ENCODE peak calls at places on chromosome 20, in ten cellular contexts. One of them, this sample, is unnamed.
A peak's percentile ranks its signal among the peaks of the same experiment; 100 is the strongest.

GRCh38 chr20:60138263-60139127 is 180.3 kb downstream of the CDH26 start:
- DNase-seq in GF-D8: no peak
- DNase-seq in activated T-helper 9 cell treated with anti-CD3 and anti-CD28 coated beads, Interleukin-2, amount 50 U/mL, for 16 hours: peak; percentile 13
- DNase-seq in HS-27A: peak; percentile 7
- DNase-seq in astrocyte of the spinal cord: peak; percentile 26
- DNase-seq in activated CD8-positive, alpha-beta T cell treated with anti-CD3 and anti-CD28 coated beads, Interleukin-2, amount 10 ng/mL, durations not matched to agents 7 days and 5 days: peak; percentile 32
- DNase-seq in heart right ventricle: peak; percentile 55
- DNase-seq in fibroblast of the aortic adventitia: no peak
- DNase-seq in A549: no peak
- DNase-seq in iPS DF 6.9: no peak
- DNase-seq in this sample: no peak

GRCh38 chr20:64137598-64138031 is 26.6 kb upstream of the MYT1 start:
- DNase-seq in GF-D8: no peak
- DNase-seq in activated T-helper 9 cell treated with anti-CD3 and anti-CD28 coated beads, Interleukin-2, amount 50 U/mL, for 16 hours: no peak
- DNase-seq in HS-27A: no peak
- DNase-seq in astrocyte of the spinal cord: no peak
- DNase-seq in activated CD8-positive, alpha-beta T cell treated with anti-CD3 and anti-CD28 coated beads, Interleukin-2, amount 10 ng/mL, durations not matched to agents 7 days and 5 days: no peak
- DNase-seq in heart right ventricle: no peak
- DNase-seq in fibroblast of the aortic adventitia: no peak
- DNase-seq in A549: no peak
- DNase-seq in iPS DF 6.9: no peak
- DNase-seq in this sample: no peak

GRCh38 chr20:53866787-53867740 is 203.3 kb downstream of the BCAS1 start:
- DNase-seq in GF-D8: no peak
- DNase-seq in activated T-helper 9 cell treated with anti-CD3 and anti-CD28 coated beads, Interleukin-2, amount 50 U/mL, for 16 hours: no peak
- DNase-seq in HS-27A: no peak
- DNase-seq in astrocyte of the spinal cord: peak; percentile 18
- DNase-seq in activated CD8-positive, alpha-beta T cell treated with anti-CD3 and anti-CD28 coated beads, Interleukin-2, amount 10 ng/mL, durations not matched to agents 7 days and 5 days: no peak
- DNase-seq in heart right ventricle: no peak
- DNase-seq in fibroblast of the aortic adventitia: peak; percentile 27
- DNase-seq in A549: no peak
- DNase-seq in iPS DF 6.9: no peak
- DNase-seq in this sample: no peak

GRCh38 chr20:5171074-5171789 is 44.4 kb downstream of the CDS2 start:
- DNase-seq in GF-D8: no peak
- DNase-seq in activated T-helper 9 cell treated with anti-CD3 and anti-CD28 coated beads, Interleukin-2, amount 50 U/mL, for 16 hours: no peak
- DNase-seq in HS-27A: no peak
- DNase-seq in astrocyte of the spinal cord: peak; percentile 35
- DNase-seq in activated CD8-positive, alpha-beta T cell treated with anti-CD3 and anti-CD28 coated beads, Interleukin-2, amount 10 ng/mL, durations not matched to agents 7 days and 5 days: no peak
- DNase-seq in heart right ventricle: peak; percentile 67
- DNase-seq in fibroblast of the aortic adventitia: no peak
- DNase-seq in A549: no peak
- DNase-seq in iPS DF 6.9: no peak
- DNase-seq in this sample: no peak

GRCh38 chr20:37378785-37379598 is 33.1 kb downstream of the SRC start:
- DNase-seq in GF-D8: no peak
- DNase-seq in activated T-helper 9 cell treated with anti-CD3 and anti-CD28 coated beads, Interleukin-2, amount 50 U/mL, for 16 hours: no peak
- DNase-seq in HS-27A: no peak
- DNase-seq in astrocyte of the spinal cord: peak; percentile 38
- DNase-seq in activated CD8-positive, alpha-beta T cell treated with anti-CD3 and anti-CD28 coated beads, Interleukin-2, amount 10 ng/mL, durations not matched to agents 7 days and 5 days: no peak
- DNase-seq in heart right ventricle: no peak
- DNase-seq in fibroblast of the aortic adventitia: peak; percentile 47
- DNase-seq in A549: peak; percentile 55
- DNase-seq in iPS DF 6.9: no peak
- DNase-seq in this sample: no peak

GRCh38 chr20:5191829-5192569 is 65.2 kb downstream of the CDS2 start:
- DNase-seq in GF-D8: peak; percentile 47
- DNase-seq in activated T-helper 9 cell treated with anti-CD3 and anti-CD28 coated beads, Interleukin-2, amount 50 U/mL, for 16 hours: no peak
- DNase-seq in HS-27A: peak; percentile 41
- DNase-seq in astrocyte of the spinal cord: peak; percentile 77
- DNase-seq in activated CD8-positive, alpha-beta T cell treated with anti-CD3 and anti-CD28 coated beads, Interleukin-2, amount 10 ng/mL, durations not matched to agents 7 days and 5 days: peak; percentile 62
- DNase-seq in heart right ventricle: no peak
- DNase-seq in fibroblast of the aortic adventitia: peak; percentile 90
- DNase-seq in A549: peak; percentile 89
- DNase-seq in iPS DF 6.9: no peak
- DNase-seq in this sample: no peak

GRCh38 chr20:24948939-24949679 is at the start of gene CST7:
- DNase-seq in GF-D8: peak; percentile 99
- DNase-seq in activated T-helper 9 cell treated with anti-CD3 and anti-CD28 coated beads, Interleukin-2, amount 50 U/mL, for 16 hours: peak; percentile 78
- DNase-seq in HS-27A: no peak
- DNase-seq in astrocyte of the spinal cord: no peak
- DNase-seq in activated CD8-positive, alpha-beta T cell treated with anti-CD3 and anti-CD28 coated beads, Interleukin-2, amount 10 ng/mL, durations not matched to agents 7 days and 5 days: peak; percentile 93
- DNase-seq in heart right ventricle: peak; percentile 39
- DNase-seq in fibroblast of the aortic adventitia: no peak
- DNase-seq in A549: no peak
- DNase-seq in iPS DF 6.9: no peak
- DNase-seq in this sample: no peak

GRCh38 chr20:51659491-51660050 is 108.6 kb downstream of the ATP9A start:
- DNase-seq in GF-D8: no peak
- DNase-seq in activated T-helper 9 cell treated with anti-CD3 and anti-CD28 coated beads, Interleukin-2, amount 50 U/mL, for 16 hours: no peak
- DNase-seq in HS-27A: no peak
- DNase-seq in astrocyte of the spinal cord: no peak
- DNase-seq in activated CD8-positive, alpha-beta T cell treated with anti-CD3 and anti-CD28 coated beads, Interleukin-2, amount 10 ng/mL, durations not matched to agents 7 days and 5 days: no peak
- DNase-seq in heart right ventricle: no peak
- DNase-seq in fibroblast of the aortic adventitia: no peak
- DNase-seq in A549: no peak
- DNase-seq in iPS DF 6.9: no peak
- DNase-seq in this sample: peak; percentile 70

GRCh38 chr20:10271470-10272219 is 53.0 kb downstream of the SNAP25 start:
- DNase-seq in GF-D8: no peak
- DNase-seq in activated T-helper 9 cell treated with anti-CD3 and anti-CD28 coated beads, Interleukin-2, amount 50 U/mL, for 16 hours: no peak
- DNase-seq in HS-27A: no peak
- DNase-seq in astrocyte of the spinal cord: peak; percentile 22
- DNase-seq in activated CD8-positive, alpha-beta T cell treated with anti-CD3 and anti-CD28 coated beads, Interleukin-2, amount 10 ng/mL, durations not matched to agents 7 days and 5 days: no peak
- DNase-seq in heart right ventricle: no peak
- DNase-seq in fibroblast of the aortic adventitia: no peak
- DNase-seq in A549: no peak
- DNase-seq in iPS DF 6.9: no peak
- DNase-seq in this sample: no peak

GRCh38 chr20:61801857-61802442 is 263.7 kb downstream of the TAF4 start:
- DNase-seq in GF-D8: no peak
- DNase-seq in activated T-helper 9 cell treated with anti-CD3 and anti-CD28 coated beads, Interleukin-2, amount 50 U/mL, for 16 hours: no peak
- DNase-seq in HS-27A: no peak
- DNase-seq in astrocyte of the spinal cord: no peak
- DNase-seq in activated CD8-positive, alpha-beta T cell treated with anti-CD3 and anti-CD28 coated beads, Interleukin-2, amount 10 ng/mL, durations not matched to agents 7 days and 5 days: no peak
- DNase-seq in heart right ventricle: no peak
- DNase-seq in fibroblast of the aortic adventitia: no peak
- DNase-seq in A549: no peak
- DNase-seq in iPS DF 6.9: no peak
- DNase-seq in this sample: no peak

GRCh38 chr20:49559411-49560081 is 8.4 kb downstream of the PTGIS start:
- DNase-seq in GF-D8: no peak
- DNase-seq in activated T-helper 9 cell treated with anti-CD3 and anti-CD28 coated beads, Interleukin-2, amount 50 U/mL, for 16 hours: no peak
- DNase-seq in HS-27A: no peak
- DNase-seq in astrocyte of the spinal cord: no peak
- DNase-seq in activated CD8-positive, alpha-beta T cell treated with anti-CD3 and anti-CD28 coated beads, Interleukin-2, amount 10 ng/mL, durations not matched to agents 7 days and 5 days: no peak
- DNase-seq in heart right ventricle: no peak
- DNase-seq in fibroblast of the aortic adventitia: peak; percentile 100
- DNase-seq in A549: no peak
- DNase-seq in iPS DF 6.9: no peak
- DNase-seq in this sample: no peak

GRCh38 chr20:64098471-64099013 is 8.8 kb downstream of the NPBWR2 start:
- DNase-seq in GF-D8: no peak
- DNase-seq in activated T-helper 9 cell treated with anti-CD3 and anti-CD28 coated beads, Interleukin-2, amount 50 U/mL, for 16 hours: no peak
- DNase-seq in HS-27A: no peak
- DNase-seq in astrocyte of the spinal cord: no peak
- DNase-seq in activated CD8-positive, alpha-beta T cell treated with anti-CD3 and anti-CD28 coated beads, Interleukin-2, amount 10 ng/mL, durations not matched to agents 7 days and 5 days: no peak
- DNase-seq in heart right ventricle: no peak
- DNase-seq in fibroblast of the aortic adventitia: no peak
- DNase-seq in A549: no peak
- DNase-seq in iPS DF 6.9: no peak
- DNase-seq in this sample: no peak

GRCh38 chr20:41085606-41086005 is 51.7 kb upstream of the PLCG1 start:
- DNase-seq in GF-D8: no peak
- DNase-seq in activated T-helper 9 cell treated with anti-CD3 and anti-CD28 coated beads, Interleukin-2, amount 50 U/mL, for 16 hours: no peak
- DNase-seq in HS-27A: no peak
- DNase-seq in astrocyte of the spinal cord: no peak
- DNase-seq in activated CD8-positive, alpha-beta T cell treated with anti-CD3 and anti-CD28 coated beads, Interleukin-2, amount 10 ng/mL, durations not matched to agents 7 days and 5 days: no peak
- DNase-seq in heart right ventricle: no peak
- DNase-seq in fibroblast of the aortic adventitia: no peak
- DNase-seq in A549: no peak
- DNase-seq in iPS DF 6.9: no peak
- DNase-seq in this sample: no peak

GRCh38 chr20:49445176-49445575 is 37.3 kb downstream of the KCNB1 start:
- DNase-seq in GF-D8: no peak
- DNase-seq in activated T-helper 9 cell treated with anti-CD3 and anti-CD28 coated beads, Interleukin-2, amount 50 U/mL, for 16 hours: no peak
- DNase-seq in HS-27A: no peak
- DNase-seq in astrocyte of the spinal cord: no peak
- DNase-seq in activated CD8-positive, alpha-beta T cell treated with anti-CD3 and anti-CD28 coated beads, Interleukin-2, amount 10 ng/mL, durations not matched to agents 7 days and 5 days: no peak
- DNase-seq in heart right ventricle: no peak
- DNase-seq in fibroblast of the aortic adventitia: peak; percentile 28
- DNase-seq in A549: no peak
- DNase-seq in iPS DF 6.9: no peak
- DNase-seq in this sample: no peak

GRCh38 chr20:11132819-11133341 is 459.1 kb upstream of the JAG1 start:
- DNase-seq in GF-D8: no peak
- DNase-seq in activated T-helper 9 cell treated with anti-CD3 and anti-CD28 coated beads, Interleukin-2, amount 50 U/mL, for 16 hours: no peak
- DNase-seq in HS-27A: no peak
- DNase-seq in astrocyte of the spinal cord: no peak
- DNase-seq in activated CD8-positive, alpha-beta T cell treated with anti-CD3 and anti-CD28 coated beads, Interleukin-2, amount 10 ng/mL, durations not matched to agents 7 days and 5 days: no peak
- DNase-seq in heart right ventricle: no peak
- DNase-seq in fibroblast of the aortic adventitia: no peak
- DNase-seq in A549: no peak
- DNase-seq in iPS DF 6.9: no peak
- DNase-seq in this sample: no peak

GRCh38 chr20:15195378-15195777 is 858.0 kb upstream of the FLRT3 start:
- DNase-seq in GF-D8: no peak
- DNase-seq in activated T-helper 9 cell treated with anti-CD3 and anti-CD28 coated beads, Interleukin-2, amount 50 U/mL, for 16 hours: no peak
- DNase-seq in HS-27A: peak; percentile 30
- DNase-seq in astrocyte of the spinal cord: no peak
- DNase-seq in activated CD8-positive, alpha-beta T cell treated with anti-CD3 and anti-CD28 coated beads, Interleukin-2, amount 10 ng/mL, durations not matched to agents 7 days and 5 days: no peak
- DNase-seq in heart right ventricle: no peak
- DNase-seq in fibroblast of the aortic adventitia: no peak
- DNase-seq in A549: no peak
- DNase-seq in iPS DF 6.9: no peak
- DNase-seq in this sample: peak; percentile 11

GRCh38 chr20:305745-306144 is 8.4 kb downstream of the ZCCHC3 start:
- DNase-seq in GF-D8: no peak
- DNase-seq in activated T-helper 9 cell treated with anti-CD3 and anti-CD28 coated beads, Interleukin-2, amount 50 U/mL, for 16 hours: no peak
- DNase-seq in HS-27A: no peak
- DNase-seq in astrocyte of the spinal cord: no peak
- DNase-seq in activated CD8-positive, alpha-beta T cell treated with anti-CD3 and anti-CD28 coated beads, Interleukin-2, amount 10 ng/mL, durations not matched to agents 7 days and 5 days: no peak
- DNase-seq in heart right ventricle: no peak
- DNase-seq in fibroblast of the aortic adventitia: no peak
- DNase-seq in A549: no peak
- DNase-seq in iPS DF 6.9: no peak
- DNase-seq in this sample: no peak

GRCh38 chr20:12207875-12208274 is 290.2 kb downstream of the BTBD3 start:
- DNase-seq in GF-D8: no peak
- DNase-seq in activated T-helper 9 cell treated with anti-CD3 and anti-CD28 coated beads, Interleukin-2, amount 50 U/mL, for 16 hours: no peak
- DNase-seq in HS-27A: no peak
- DNase-seq in astrocyte of the spinal cord: peak; percentile 41
- DNase-seq in activated CD8-positive, alpha-beta T cell treated with anti-CD3 and anti-CD28 coated beads, Interleukin-2, amount 10 ng/mL, durations not matched to agents 7 days and 5 days: no peak
- DNase-seq in heart right ventricle: no peak
- DNase-seq in fibroblast of the aortic adventitia: peak; percentile 63
- DNase-seq in A549: peak; percentile 6
- DNase-seq in iPS DF 6.9: peak; percentile 80
- DNase-seq in this sample: peak; percentile 23

GRCh38 chr20:43717616-43717995 is 9.2 kb downstream of the GTSF1L start:
- DNase-seq in GF-D8: no peak
- DNase-seq in activated T-helper 9 cell treated with anti-CD3 and anti-CD28 coated beads, Interleukin-2, amount 50 U/mL, for 16 hours: no peak
- DNase-seq in HS-27A: no peak
- DNase-seq in astrocyte of the spinal cord: no peak
- DNase-seq in activated CD8-positive, alpha-beta T cell treated with anti-CD3 and anti-CD28 coated beads, Interleukin-2, amount 10 ng/mL, durations not matched to agents 7 days and 5 days: no peak
- DNase-seq in heart right ventricle: no peak
- DNase-seq in fibroblast of the aortic adventitia: no peak
- DNase-seq in A549: no peak
- DNase-seq in iPS DF 6.9: no peak
- DNase-seq in this sample: no peak

GRCh38 chr20:46644160-46644559 is 7.1 kb downstream of the SLC13A3 start:
- DNase-seq in GF-D8: no peak
- DNase-seq in activated T-helper 9 cell treated with anti-CD3 and anti-CD28 coated beads, Interleukin-2, amount 50 U/mL, for 16 hours: no peak
- DNase-seq in HS-27A: no peak
- DNase-seq in astrocyte of the spinal cord: no peak
- DNase-seq in activated CD8-positive, alpha-beta T cell treated with anti-CD3 and anti-CD28 coated beads, Interleukin-2, amount 10 ng/mL, durations not matched to agents 7 days and 5 days: no peak
- DNase-seq in heart right ventricle: no peak
- DNase-seq in fibroblast of the aortic adventitia: no peak
- DNase-seq in A549: no peak
- DNase-seq in iPS DF 6.9: no peak
- DNase-seq in this sample: no peak

GRCh38 chr20:10474606-10475184 is 39.6 kb downstream of the SLX4IP start:
- DNase-seq in GF-D8: peak; percentile 72
- DNase-seq in activated T-helper 9 cell treated with anti-CD3 and anti-CD28 coated beads, Interleukin-2, amount 50 U/mL, for 16 hours: no peak
- DNase-seq in HS-27A: no peak
- DNase-seq in astrocyte of the spinal cord: no peak
- DNase-seq in activated CD8-positive, alpha-beta T cell treated with anti-CD3 and anti-CD28 coated beads, Interleukin-2, amount 10 ng/mL, durations not matched to agents 7 days and 5 days: no peak
- DNase-seq in heart right ventricle: peak; percentile 35
- DNase-seq in fibroblast of the aortic adventitia: peak; percentile 28
- DNase-seq in A549: no peak
- DNase-seq in iPS DF 6.9: no peak
- DNase-seq in this sample: no peak

This sample was measured in HS-5.